ENCODE peak calls at places on chromosomes 16 and 17, in five cellular contexts. T is PC-3; Q is stimulated activated CD4-positive, alpha-beta T cell treated with anti-CD3 and anti-CD28 coated beads, Interleukin-2, amount 100 ng/mL, for 24 hours; B is GM03348; A is activated CD8-positive, alpha-beta memory T cell treated with anti-CD3 and anti-CD28 coated beads for 4 hours. J is an unnamed sample.

GRCh38 chr17:47872019-47872650 is 21.2 kb upstream of the SP6 start:
- DNase-seq in A (no peak), Q (no peak), T (no peak), B (peak; percentile 52), J (no peak)

GRCh38 chr17:27529230-27529796 is 73.1 kb downstream of the KSR1 start:
- DNase-seq in T (no peak), Q (no peak), A (no peak), B (no peak), J (no peak)

GRCh38 chr17:50028207-50029120 is 27.4 kb upstream of the ITGA3 start:
- DNase-seq in B (peak; percentile 92), A (no peak), T (peak; percentile 100), Q (no peak), J (no peak)

GRCh38 chr17:60087882-60088669 is 9.4 kb upstream of the HEATR6 start:
- DNase-seq in A (no peak), T (peak; percentile 24), Q (no peak), B (peak; percentile 45), J (no peak)

GRCh38 chr17:60743812-60744211 is 66.2 kb downstream of the BCAS3 start:
- DNase-seq in A (no peak), Q (no peak), T (peak; percentile 86), B (peak; percentile 48), J (no peak)

GRCh38 chr17:77076046-77076882 is 64.5 kb upstream of the SEC14L1 start:
- DNase-seq in Q (no peak), A (no peak), T (peak; percentile 27), B (no peak), J (peak; percentile 19)

GRCh38 chr17:38761612-38762011 is 9.1 kb downstream of the PSMB3 start:
- DNase-seq in T (peak; percentile 34), B (no peak), A (no peak), Q (peak; percentile 36), J (peak; percentile 32)

GRCh38 chr16:73082608-73083007 is 34.7 kb upstream of the ZFHX3 start:
- DNase-seq in Q (no peak), T (peak; percentile 82), B (peak; percentile 89), A (no peak), J (no peak)

GRCh38 chr16:68486671-68487495 is 38.6 kb upstream of the SMPD3 start:
- DNase-seq in Q (no peak), T (no peak), B (no peak), A (no peak), J (no peak)

GRCh38 chr16:88194397-88195020 is 188.2 kb upstream of the ZNF469 start:
- DNase-seq in A (no peak), B (peak; percentile 75), T (no peak), Q (no peak), J (no peak)

GRCh38 chr17:42428141-42428944 is 5.3 kb upstream of the CAVIN1 start:
- DNase-seq in Q (peak; percentile 42), B (peak; percentile 82), A (no peak), T (no peak), J (peak; percentile 72)

GRCh38 chr16:19728636-19728965 is 10.5 kb downstream of the IQCK start:
- DNase-seq in B (no peak), Q (no peak), A (no peak), T (no peak), J (no peak)

GRCh38 chr17:27577124-27577761 is 53.7 kb upstream of the LGALS9 start:
- DNase-seq in T (peak; percentile 59), Q (no peak), B (peak; percentile 63), A (no peak), J (no peak)

GRCh38 chr17:31917065-31917529 is 15.6 kb upstream of the UTP6 start:
- DNase-seq in B (peak; percentile 31), T (no peak), A (no peak), Q (no peak), J (no peak)

GRCh38 chr16:81505011-81505660 is 60.5 kb downstream of the CMIP start:
- DNase-seq in Q (no peak), A (no peak), T (no peak), B (no peak), J (no peak)

GRCh38 chr17:17846003-17846402 is 9.2 kb upstream of the SREBF1 start:
- DNase-seq in T (no peak), Q (no peak), B (no peak), A (no peak), J (no peak)

GRCh38 chr16:68704232-68704867 is 32.7 kb upstream of the CDH1 start:
- DNase-seq in T (peak; percentile 87), B (peak; percentile 89), Q (peak; percentile 74), A (peak; percentile 17), J (peak; percentile 38)

GRCh38 chr16:81693047-81693446 is 86.0 kb upstream of the PLCG2 start:
- DNase-seq in B (peak; percentile 83), Q (no peak), T (no peak), A (no peak), J (no peak)

GRCh38 chr16:85569615-85570212 is 43.4 kb upstream of the GSE1 start:
- DNase-seq in A (no peak), Q (no peak), B (no peak), T (peak; percentile 29), J (peak; percentile 61)

GRCh38 chr17:80577876-80578275 is 33.2 kb downstream of the RPTOR start:
- DNase-seq in A (no peak), Q (no peak), B (no peak), T (no peak), J (no peak)

GRCh38 chr17:79844869-79845600 is 5.8 kb upstream of the CBX4 start:
- DNase-seq in T (peak; percentile 63), Q (peak; percentile 63), B (peak; percentile 88), A (no peak), J (no peak)

GRCh38 chr17:21602176-21602575 is 90.1 kb upstream of the KCNJ18 start:
- DNase-seq in T (no peak), Q (no peak), A (no peak), B (no peak), J (peak; percentile 78)

GRCh38 chr16:64907844-64908243 is 214.0 kb downstream of the CDH11 start:
- DNase-seq in Q (no peak), A (no peak), T (no peak), B (no peak), J (no peak)

GRCh38 chr17:9053406-9053805 is 32.1 kb downstream of the NTN1 start:
- DNase-seq in T (no peak), Q (no peak), A (no peak), B (no peak), J (no peak)

GRCh38 chr16:71540-72341 is 690 bp downstream of the RHBDF1 start:
- DNase-seq in T (peak; percentile 93), A (no peak), Q (no peak), B (peak; percentile 88), J (no peak)

GRCh38 chr16:77611386-77611785 is 110.9 kb upstream of the NUDT7 start:
- DNase-seq in B (no peak), A (no peak), Q (no peak), T (no peak), J (no peak)

GRCh38 chr17:72297326-72298115 is 176.7 kb downstream of the SOX9 start:
- DNase-seq in B (peak; percentile 74), T (peak; percentile 86), Q (no peak), A (no peak), J (no peak)